ENCODE peak calls at places on chromosomes 6 and 20, in seven cellular contexts. One of them, this sample, is unnamed.

GRCh38 chr20:39282619-39283092 is 320.5 kb downstream of the DHX35 start:
- DNase-seq in NCI-H2081: peak
- DNase-seq in ureter: no peak
- DNase-seq in DMS 273 treated with DMSO at 0.1 percent for 48 hours: peak
- DNase-seq in neural crest cell: no peak
- DNase-seq in heart left ventricle: no peak
- DNase-seq in GM23338: peak
- DNase-seq in this sample: no peak

GRCh38 chr6:133641111-133641510 is 247.8 kb upstream of the TCF21 start:
- DNase-seq in NCI-H2081: no peak
- DNase-seq in ureter: no peak
- DNase-seq in DMS 273 treated with DMSO at 0.1 percent for 48 hours: no peak
- DNase-seq in neural crest cell: no peak
- DNase-seq in heart left ventricle: no peak
- DNase-seq in GM23338: no peak
- DNase-seq in this sample: no peak

GRCh38 chr20:54025166-54025835 is 45.1 kb downstream of the BCAS1 start:
- DNase-seq in NCI-H2081: no peak
- DNase-seq in ureter: no peak
- DNase-seq in DMS 273 treated with DMSO at 0.1 percent for 48 hours: no peak
- DNase-seq in neural crest cell: no peak
- DNase-seq in heart left ventricle: no peak
- DNase-seq in GM23338: peak
- DNase-seq in this sample: no peak

GRCh38 chr6:44260011-44260410 is 2.7 kb upstream of the SLC35B2 start:
- DNase-seq in NCI-H2081: no peak
- DNase-seq in ureter: no peak
- DNase-seq in DMS 273 treated with DMSO at 0.1 percent for 48 hours: no peak
- DNase-seq in neural crest cell: no peak
- DNase-seq in heart left ventricle: no peak
- DNase-seq in GM23338: no peak
- DNase-seq in this sample: peak

GRCh38 chr6:121917834-121918559 is 481.5 kb upstream of the HSF2 start:
- DNase-seq in NCI-H2081: no peak
- DNase-seq in ureter: no peak
- DNase-seq in DMS 273 treated with DMSO at 0.1 percent for 48 hours: no peak
- DNase-seq in neural crest cell: no peak
- DNase-seq in heart left ventricle: no peak
- DNase-seq in GM23338: no peak
- DNase-seq in this sample: no peak

GRCh38 chr6:167493961-167494697 is 169.2 kb downstream of the TTLL2 start:
- DNase-seq in NCI-H2081: no peak
- DNase-seq in ureter: no peak
- DNase-seq in DMS 273 treated with DMSO at 0.1 percent for 48 hours: no peak
- DNase-seq in neural crest cell: peak
- DNase-seq in heart left ventricle: peak
- DNase-seq in GM23338: no peak
- DNase-seq in this sample: no peak

GRCh38 chr6:84037425-84038089 is 4.0 kb downstream of the MRAP2 start:
- DNase-seq in NCI-H2081: no peak
- DNase-seq in ureter: no peak
- DNase-seq in DMS 273 treated with DMSO at 0.1 percent for 48 hours: no peak
- DNase-seq in neural crest cell: no peak
- DNase-seq in heart left ventricle: no peak
- DNase-seq in GM23338: no peak
- DNase-seq in this sample: no peak

GRCh38 chr6:38432079-38432478 is 207.7 kb downstream of the BTBD9 start:
- DNase-seq in NCI-H2081: no peak
- DNase-seq in ureter: no peak
- DNase-seq in DMS 273 treated with DMSO at 0.1 percent for 48 hours: no peak
- DNase-seq in neural crest cell: no peak
- DNase-seq in heart left ventricle: no peak
- DNase-seq in GM23338: no peak
- DNase-seq in this sample: no peak

GRCh38 chr6:89281779-89282246 is 33.3 kb downstream of the GABRR2 start:
- DNase-seq in NCI-H2081: no peak
- DNase-seq in ureter: no peak
- DNase-seq in DMS 273 treated with DMSO at 0.1 percent for 48 hours: no peak
- DNase-seq in neural crest cell: peak
- DNase-seq in heart left ventricle: no peak
- DNase-seq in GM23338: peak
- DNase-seq in this sample: no peak

GRCh38 chr6:86686496-86686895 is 250.8 kb upstream of the HTR1E start:
- DNase-seq in NCI-H2081: no peak
- DNase-seq in ureter: no peak
- DNase-seq in DMS 273 treated with DMSO at 0.1 percent for 48 hours: no peak
- DNase-seq in neural crest cell: no peak
- DNase-seq in heart left ventricle: no peak
- DNase-seq in GM23338: no peak
- DNase-seq in this sample: no peak

GRCh38 chr20:32742322-32743236 is 688 bp downstream of the COMMD7 start:
- DNase-seq in NCI-H2081: peak
- DNase-seq in ureter: no peak
- DNase-seq in DMS 273 treated with DMSO at 0.1 percent for 48 hours: no peak
- DNase-seq in neural crest cell: no peak
- DNase-seq in heart left ventricle: no peak
- DNase-seq in GM23338: peak
- DNase-seq in this sample: peak

GRCh38 chr6:133184798-133185380 is 56.3 kb upstream of the EYA4 start:
- DNase-seq in NCI-H2081: peak
- DNase-seq in ureter: no peak
- DNase-seq in DMS 273 treated with DMSO at 0.1 percent for 48 hours: peak
- DNase-seq in neural crest cell: no peak
- DNase-seq in heart left ventricle: no peak
- DNase-seq in GM23338: peak
- DNase-seq in this sample: no peak

GRCh38 chr6:158818580-158819212 is 472 bp downstream of the EZR start:
- DNase-seq in NCI-H2081: peak
- DNase-seq in ureter: peak
- DNase-seq in DMS 273 treated with DMSO at 0.1 percent for 48 hours: peak
- DNase-seq in neural crest cell: peak
- DNase-seq in heart left ventricle: peak
- DNase-seq in GM23338: peak
- DNase-seq in this sample: peak

GRCh38 chr6:151325075-151326050 is 66.0 kb downstream of the ZBTB2 start:
- DNase-seq in NCI-H2081: peak
- DNase-seq in ureter: peak
- DNase-seq in DMS 273 treated with DMSO at 0.1 percent for 48 hours: peak
- DNase-seq in neural crest cell: peak
- DNase-seq in heart left ventricle: peak
- DNase-seq in GM23338: peak
- DNase-seq in this sample: peak

GRCh38 chr20:62120990-62121775 is 1.1 kb upstream of the LSM14B start:
- DNase-seq in NCI-H2081: no peak
- DNase-seq in ureter: peak
- DNase-seq in DMS 273 treated with DMSO at 0.1 percent for 48 hours: peak
- DNase-seq in neural crest cell: no peak
- DNase-seq in heart left ventricle: no peak
- DNase-seq in GM23338: peak
- DNase-seq in this sample: no peak

GRCh38 chr20:19867074-19867473 is 109.0 kb downstream of the RIN2 start:
- DNase-seq in NCI-H2081: no peak
- DNase-seq in ureter: no peak
- DNase-seq in DMS 273 treated with DMSO at 0.1 percent for 48 hours: no peak
- DNase-seq in neural crest cell: no peak
- DNase-seq in heart left ventricle: no peak
- DNase-seq in GM23338: no peak
- DNase-seq in this sample: no peak

GRCh38 chr6:39088331-39088730 is 26.7 kb downstream of the SAYSD1 start:
- DNase-seq in NCI-H2081: no peak
- DNase-seq in ureter: no peak
- DNase-seq in DMS 273 treated with DMSO at 0.1 percent for 48 hours: no peak
- DNase-seq in neural crest cell: peak
- DNase-seq in heart left ventricle: peak
- DNase-seq in GM23338: peak
- DNase-seq in this sample: no peak

GRCh38 chr6:24492475-24492874 is 2.3 kb upstream of the ALDH5A1 start:
- DNase-seq in NCI-H2081: no peak
- DNase-seq in ureter: no peak
- DNase-seq in DMS 273 treated with DMSO at 0.1 percent for 48 hours: no peak
- DNase-seq in neural crest cell: no peak
- DNase-seq in heart left ventricle: no peak
- DNase-seq in GM23338: peak
- DNase-seq in this sample: no peak

GRCh38 chr6:63731946-63732735 is 96.5 kb downstream of the PHF3 start:
- DNase-seq in NCI-H2081: no peak
- DNase-seq in ureter: no peak
- DNase-seq in DMS 273 treated with DMSO at 0.1 percent for 48 hours: no peak
- DNase-seq in neural crest cell: no peak
- DNase-seq in heart left ventricle: no peak
- DNase-seq in GM23338: no peak
- DNase-seq in this sample: no peak

GRCh38 chr6:33050013-33050800 is 23.2 kb downstream of the HLA-DPA1 start:
- DNase-seq in NCI-H2081: no peak
- DNase-seq in ureter: no peak
- DNase-seq in DMS 273 treated with DMSO at 0.1 percent for 48 hours: no peak
- DNase-seq in neural crest cell: no peak
- DNase-seq in heart left ventricle: no peak
- DNase-seq in GM23338: no peak
- DNase-seq in this sample: no peak

GRCh38 chr6:158707120-158707519 is 57.3 kb downstream of the SYTL3 start:
- DNase-seq in NCI-H2081: no peak
- DNase-seq in ureter: no peak
- DNase-seq in DMS 273 treated with DMSO at 0.1 percent for 48 hours: no peak
- DNase-seq in neural crest cell: no peak
- DNase-seq in heart left ventricle: peak
- DNase-seq in GM23338: no peak
- DNase-seq in this sample: no peak

GRCh38 chr6:160974304-160974771 is 17.2 kb upstream of the MAP3K4 start:
- DNase-seq in NCI-H2081: no peak
- DNase-seq in ureter: no peak
- DNase-seq in DMS 273 treated with DMSO at 0.1 percent for 48 hours: no peak
- DNase-seq in neural crest cell: no peak
- DNase-seq in heart left ventricle: peak
- DNase-seq in GM23338: no peak
- DNase-seq in this sample: no peak

GRCh38 chr6:157723376-157723775 is 99.7 kb upstream of the SNX9 start:
- DNase-seq in NCI-H2081: no peak
- DNase-seq in ureter: no peak
- DNase-seq in DMS 273 treated with DMSO at 0.1 percent for 48 hours: no peak
- DNase-seq in neural crest cell: no peak
- DNase-seq in heart left ventricle: no peak
- DNase-seq in GM23338: no peak
- DNase-seq in this sample: no peak

GRCh38 chr20:20699144-20699543 is 13.3 kb downstream of the RALGAPA2 start:
- DNase-seq in NCI-H2081: no peak
- DNase-seq in ureter: no peak
- DNase-seq in DMS 273 treated with DMSO at 0.1 percent for 48 hours: no peak
- DNase-seq in neural crest cell: no peak
- DNase-seq in heart left ventricle: no peak
- DNase-seq in GM23338: no peak
- DNase-seq in this sample: no peak

GRCh38 chr6:4402477-4402976 is 267.2 kb upstream of the ECI2 start:
- DNase-seq in NCI-H2081: no peak
- DNase-seq in ureter: no peak
- DNase-seq in DMS 273 treated with DMSO at 0.1 percent for 48 hours: no peak
- DNase-seq in neural crest cell: no peak
- DNase-seq in heart left ventricle: peak
- DNase-seq in GM23338: no peak
- DNase-seq in this sample: no peak

This sample was measured in spleen.